ENCODE peak calls at places on chromosomes 11 and 22, in five cellular contexts. One of them, this sample, is unnamed.

GRCh38 chr11:23021287-23021863 is 161.1 kb upstream of the CCDC179 start:
- DNase-seq in A549: peak; percentile 12
- DNase-seq in stomach: peak; percentile 34
- DNase-seq in upper lobe of left lung: no peak
- DNase-seq in tibial nerve: no peak
- DNase-seq in this sample: peak; percentile 59

GRCh38 chr11:134862168-134862567 is 450.1 kb upstream of the B3GAT1 start:
- DNase-seq in A549: no peak
- DNase-seq in stomach: no peak
- DNase-seq in upper lobe of left lung: no peak
- DNase-seq in tibial nerve: no peak
- DNase-seq in this sample: peak; percentile 39

GRCh38 chr22:46573781-46574437 is 36.5 kb upstream of the CELSR1 start:
- DNase-seq in A549: no peak
- DNase-seq in stomach: no peak
- DNase-seq in upper lobe of left lung: no peak
- DNase-seq in tibial nerve: no peak
- DNase-seq in this sample: no peak

GRCh38 chr11:64164392-64165312 is 1.3 kb downstream of the MACROD1 start:
- DNase-seq in A549: no peak
- DNase-seq in stomach: peak; percentile 35
- DNase-seq in upper lobe of left lung: no peak
- DNase-seq in tibial nerve: no peak
- DNase-seq in this sample: no peak

GRCh38 chr11:31106963-31107576 is 262.5 kb downstream of the DCDC1 start:
- DNase-seq in A549: peak; percentile 65
- DNase-seq in stomach: peak; percentile 72
- DNase-seq in upper lobe of left lung: no peak
- DNase-seq in tibial nerve: peak; percentile 16
- DNase-seq in this sample: peak; percentile 43

GRCh38 chr11:46247090-46247489 is 30.4 kb upstream of the CREB3L1 start:
- DNase-seq in A549: no peak
- DNase-seq in stomach: no peak
- DNase-seq in upper lobe of left lung: peak; percentile 8
- DNase-seq in tibial nerve: no peak
- DNase-seq in this sample: no peak

GRCh38 chr22:37180531-37181231 is 7.4 kb downstream of the C1QTNF6 start:
- DNase-seq in A549: no peak
- DNase-seq in stomach: no peak
- DNase-seq in upper lobe of left lung: no peak
- DNase-seq in tibial nerve: no peak
- DNase-seq in this sample: no peak

GRCh38 chr11:82631722-82632630 is 101.7 kb downstream of the FAM181B start:
- DNase-seq in A549: no peak
- DNase-seq in stomach: no peak
- DNase-seq in upper lobe of left lung: no peak
- DNase-seq in tibial nerve: no peak
- DNase-seq in this sample: no peak

GRCh38 chr11:19441752-19442553 is 201.2 kb upstream of the E2F8 start:
- DNase-seq in A549: peak; percentile 77
- DNase-seq in stomach: peak; percentile 74
- DNase-seq in upper lobe of left lung: no peak
- DNase-seq in tibial nerve: no peak
- DNase-seq in this sample: peak; percentile 64

GRCh38 chr11:79439893-79440450 is 858 bp downstream of the TENM4 start:
- DNase-seq in A549: no peak
- DNase-seq in stomach: no peak
- DNase-seq in upper lobe of left lung: peak; percentile 87
- DNase-seq in tibial nerve: no peak
- DNase-seq in this sample: peak; percentile 76

GRCh38 chr11:17952487-17952886 is 60.4 kb downstream of the SERGEF start:
- DNase-seq in A549: no peak
- DNase-seq in stomach: no peak
- DNase-seq in upper lobe of left lung: no peak
- DNase-seq in tibial nerve: no peak
- DNase-seq in this sample: no peak

GRCh38 chr22:41124086-41124485 is 31.7 kb downstream of the EP300 start:
- DNase-seq in A549: no peak
- DNase-seq in stomach: no peak
- DNase-seq in upper lobe of left lung: no peak
- DNase-seq in tibial nerve: no peak
- DNase-seq in this sample: no peak

GRCh38 chr22:27867114-27867957 is 51.7 kb downstream of the PITPNB start:
- DNase-seq in A549: peak; percentile 31
- DNase-seq in stomach: no peak
- DNase-seq in upper lobe of left lung: no peak
- DNase-seq in tibial nerve: no peak
- DNase-seq in this sample: no peak

GRCh38 chr22:50282361-50283144 is 12.4 kb upstream of the MAPK11 start:
- DNase-seq in A549: peak; percentile 69
- DNase-seq in stomach: peak; percentile 91
- DNase-seq in upper lobe of left lung: no peak
- DNase-seq in tibial nerve: no peak
- DNase-seq in this sample: no peak

GRCh38 chr11:96313163-96313562 is 29.8 kb downstream of the MAML2 start:
- DNase-seq in A549: no peak
- DNase-seq in stomach: no peak
- DNase-seq in upper lobe of left lung: no peak
- DNase-seq in tibial nerve: no peak
- DNase-seq in this sample: no peak

GRCh38 chr11:108115495-108116140 is 5.7 kb upstream of the ACAT1 start:
- DNase-seq in A549: peak; percentile 53
- DNase-seq in stomach: peak; percentile 91
- DNase-seq in upper lobe of left lung: no peak
- DNase-seq in tibial nerve: peak; percentile 86
- DNase-seq in this sample: no peak

GRCh38 chr22:36055376-36056310 is 27.0 kb upstream of the RBFOX2 start:
- DNase-seq in A549: no peak
- DNase-seq in stomach: no peak
- DNase-seq in upper lobe of left lung: no peak
- DNase-seq in tibial nerve: no peak
- DNase-seq in this sample: no peak

GRCh38 chr11:106523921-106524320 is 446.5 kb downstream of the AASDHPPT start:
- DNase-seq in A549: no peak
- DNase-seq in stomach: no peak
- DNase-seq in upper lobe of left lung: no peak
- DNase-seq in tibial nerve: no peak
- DNase-seq in this sample: no peak

GRCh38 chr11:26842458-26842841 is 120.6 kb upstream of the SLC5A12 start:
- DNase-seq in A549: no peak
- DNase-seq in stomach: no peak
- DNase-seq in upper lobe of left lung: no peak
- DNase-seq in tibial nerve: no peak
- DNase-seq in this sample: no peak

GRCh38 chr22:33896154-33896800 is 24.0 kb downstream of the LARGE1 start:
- DNase-seq in A549: no peak
- DNase-seq in stomach: no peak
- DNase-seq in upper lobe of left lung: no peak
- DNase-seq in tibial nerve: no peak
- DNase-seq in this sample: no peak

DNA sequence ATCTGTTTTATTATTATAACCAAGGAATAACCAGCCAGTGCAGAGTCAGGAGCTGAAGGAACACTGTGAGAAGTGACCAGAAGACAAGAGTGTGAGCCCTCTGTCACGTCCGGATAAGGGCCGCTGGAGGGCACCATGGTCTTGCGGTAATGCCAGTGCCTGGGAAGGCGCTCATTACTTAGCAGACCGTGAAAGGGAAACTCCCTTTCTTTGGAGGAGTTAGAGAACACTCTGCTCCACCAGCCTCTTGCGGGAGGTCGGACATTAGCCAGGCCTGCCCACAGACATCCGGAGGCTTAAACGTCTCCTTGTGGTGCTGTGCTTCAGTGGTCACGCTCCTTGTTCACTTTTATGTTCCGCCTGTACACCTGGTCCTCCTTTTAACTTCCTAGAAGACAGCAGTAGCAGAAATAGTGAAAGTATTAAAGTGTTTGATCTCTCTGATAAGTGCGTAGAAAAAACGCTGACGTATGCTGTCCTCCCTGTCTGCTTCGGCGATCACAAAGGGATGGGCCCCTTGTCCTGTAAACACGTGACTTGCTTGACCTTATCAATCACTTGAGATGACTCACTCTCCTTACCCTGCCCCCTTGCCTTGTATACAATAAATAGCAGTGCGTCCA is 120.6 kb upstream of the LMO1 start:
- DNase-seq in A549: peak; percentile 22
- DNase-seq in stomach: peak; percentile 61
- DNase-seq in upper lobe of left lung: peak; percentile 38
- DNase-seq in tibial nerve: no peak
- DNase-seq in this sample: no peak
- TF ChIP-seq EP300 in A549: no peak
- TF ChIP-seq EP300 in stomach: no peak
- TF ChIP-seq EP300 in upper lobe of left lung: no peak
- TF ChIP-seq EP300 in tibial nerve: no peak
- TF ChIP-seq EP300 in this sample: no peak

DNA sequence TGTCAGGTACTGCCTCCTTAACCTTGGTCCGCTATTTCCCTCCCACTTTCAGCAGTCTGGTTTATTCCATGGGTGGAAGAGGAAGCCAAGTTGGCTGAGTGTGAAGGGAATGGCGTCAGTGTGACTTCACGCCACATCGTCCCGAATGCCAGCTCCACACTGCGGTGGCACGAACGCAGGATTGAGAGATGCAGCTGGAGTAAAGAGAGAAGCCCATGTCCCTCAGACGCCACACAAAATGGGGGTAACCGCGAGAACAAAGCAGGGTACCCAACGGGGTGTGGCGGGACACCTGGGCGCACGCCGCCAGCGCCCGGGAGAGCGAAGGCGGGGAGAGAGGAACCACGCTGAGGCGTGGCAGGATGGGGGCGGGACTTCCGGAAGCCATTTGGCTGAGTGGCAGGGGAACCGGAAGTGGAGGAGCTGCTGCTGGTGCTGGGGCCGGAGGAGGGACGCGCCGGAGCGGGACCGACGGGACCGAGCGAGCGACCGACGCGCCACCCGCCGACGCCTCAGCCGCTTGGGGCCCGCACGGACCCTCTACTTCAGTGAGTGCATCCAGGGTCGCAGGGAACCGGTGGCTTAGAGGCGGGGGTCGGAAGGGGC is at the start of gene PAFAH1B2:
- DNase-seq in A549: peak; percentile 92
- DNase-seq in stomach: peak; percentile 97
- DNase-seq in upper lobe of left lung: peak; percentile 95
- DNase-seq in tibial nerve: peak; percentile 90
- DNase-seq in this sample: peak; percentile 98
- TF ChIP-seq EP300 in A549: no peak
- TF ChIP-seq EP300 in stomach: no peak
- TF ChIP-seq EP300 in upper lobe of left lung: no peak
- TF ChIP-seq EP300 in tibial nerve: peak; percentile 11
- TF ChIP-seq EP300 in this sample: no peak

DNA sequence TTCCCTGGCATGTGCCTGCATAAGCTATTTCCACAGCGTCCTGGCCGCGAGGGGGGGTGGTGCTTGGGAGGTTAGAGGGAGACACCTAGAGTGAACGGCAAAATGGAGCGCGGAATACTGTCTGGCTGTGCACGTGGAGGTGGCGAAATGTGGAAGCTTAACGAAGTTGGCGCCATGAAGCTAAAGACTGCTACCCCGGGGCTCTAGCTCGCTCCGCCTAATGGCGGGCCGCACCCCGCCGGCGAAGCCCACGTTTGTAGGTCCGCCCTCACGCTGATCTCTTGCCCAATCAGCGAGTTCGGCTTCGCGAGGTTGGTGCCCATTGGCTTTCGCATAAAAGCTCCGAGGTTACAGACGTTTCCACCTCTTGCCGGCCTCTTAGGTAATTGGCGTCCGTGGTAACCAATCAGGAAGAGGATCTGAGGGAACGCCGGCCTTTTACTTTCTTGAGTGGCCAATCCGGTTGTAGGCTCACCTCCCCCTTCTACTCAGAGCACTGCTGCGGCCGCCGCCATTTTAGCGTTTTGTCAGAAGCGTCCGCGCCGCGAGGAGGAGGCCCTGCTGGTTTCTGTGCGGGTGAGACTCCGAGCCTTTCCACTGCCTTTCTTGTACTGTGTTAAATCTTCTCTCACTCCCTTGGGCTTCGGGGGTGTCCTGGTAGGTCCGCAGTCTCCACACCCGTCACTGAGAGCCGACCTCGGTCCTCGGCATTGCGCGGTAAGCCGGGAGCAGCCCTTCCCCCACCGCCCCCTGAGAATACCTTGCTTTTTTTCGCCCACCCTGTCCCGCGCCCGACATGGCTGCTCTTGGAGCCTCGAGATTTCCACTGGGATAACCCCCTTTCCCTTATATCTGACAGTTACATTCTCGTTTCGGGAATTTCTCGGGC is at the start of gene RBM4:
- DNase-seq in A549: peak; percentile 100
- DNase-seq in stomach: peak; percentile 98
- DNase-seq in upper lobe of left lung: peak; percentile 93
- DNase-seq in tibial nerve: peak; percentile 93
- DNase-seq in this sample: peak; percentile 95
- TF ChIP-seq EP300 in A549: no peak
- TF ChIP-seq EP300 in stomach: no peak
- TF ChIP-seq EP300 in upper lobe of left lung: no peak
- TF ChIP-seq EP300 in tibial nerve: peak; percentile 15
- TF ChIP-seq EP300 in this sample: no peak

GRCh38 chr11:75856912-75857311 is 41.9 kb downstream of the UVRAG start:
- DNase-seq in A549: no peak
- DNase-seq in stomach: no peak
- DNase-seq in upper lobe of left lung: no peak
- DNase-seq in tibial nerve: no peak
- DNase-seq in this sample: no peak
- TF ChIP-seq EP300 in A549: no peak
- TF ChIP-seq EP300 in stomach: no peak
- TF ChIP-seq EP300 in upper lobe of left lung: no peak
- TF ChIP-seq EP300 in tibial nerve: no peak
- TF ChIP-seq EP300 in this sample: no peak